ENCODE peak calls at places on chromosomes 6 and 20, in seven cellular contexts. One of them, this sample, is unnamed.

GRCh38 chr6:55397986-55398385 is 70.7 kb downstream of the GFRAL start:
- DNase-seq in esophagus muscularis mucosa: no peak
- DNase-seq in IMR-90: peak; percentile 86
- DNase-seq in heart right ventricle: no peak
- DNase-seq in nephron progenitor cell: no peak
- DNase-seq in progenitor cell of endocrine pancreas: no peak
- DNase-seq in activated naive CD8-positive, alpha-beta T cell treated with anti-CD3 and anti-CD28 coated beads, Interleukin-2, amount 50 U/mL, for 24 hours: no peak
- DNase-seq in this sample: no peak

GRCh38 chr6:44487002-44487401 is 99.5 kb downstream of the CDC5L start:
- DNase-seq in progenitor cell of endocrine pancreas: no peak
- DNase-seq in heart right ventricle: no peak
- DNase-seq in nephron progenitor cell: no peak
- DNase-seq in activated naive CD8-positive, alpha-beta T cell treated with anti-CD3 and anti-CD28 coated beads, Interleukin-2, amount 50 U/mL, for 24 hours: no peak
- DNase-seq in IMR-90: no peak
- DNase-seq in esophagus muscularis mucosa: no peak
- DNase-seq in this sample: no peak

GRCh38 chr6:35371494-35372262 is 29.3 kb downstream of the PPARD start:
- DNase-seq in activated naive CD8-positive, alpha-beta T cell treated with anti-CD3 and anti-CD28 coated beads, Interleukin-2, amount 50 U/mL, for 24 hours: no peak
- DNase-seq in progenitor cell of endocrine pancreas: no peak
- DNase-seq in IMR-90: no peak
- DNase-seq in nephron progenitor cell: no peak
- DNase-seq in heart right ventricle: no peak
- DNase-seq in esophagus muscularis mucosa: no peak
- DNase-seq in this sample: no peak

GRCh38 chr20:14633507-14633906 is 296.1 kb upstream of the FLRT3 start:
- DNase-seq in esophagus muscularis mucosa: no peak
- DNase-seq in nephron progenitor cell: no peak
- DNase-seq in heart right ventricle: no peak
- DNase-seq in activated naive CD8-positive, alpha-beta T cell treated with anti-CD3 and anti-CD28 coated beads, Interleukin-2, amount 50 U/mL, for 24 hours: no peak
- DNase-seq in progenitor cell of endocrine pancreas: no peak
- DNase-seq in IMR-90: no peak
- DNase-seq in this sample: no peak

GRCh38 chr20:53124075-53124532 is 151.9 kb downstream of the TSHZ2 start:
- DNase-seq in heart right ventricle: peak; percentile 7
- DNase-seq in activated naive CD8-positive, alpha-beta T cell treated with anti-CD3 and anti-CD28 coated beads, Interleukin-2, amount 50 U/mL, for 24 hours: no peak
- DNase-seq in nephron progenitor cell: no peak
- DNase-seq in esophagus muscularis mucosa: no peak
- DNase-seq in IMR-90: no peak
- DNase-seq in progenitor cell of endocrine pancreas: no peak
- DNase-seq in this sample: no peak

GRCh38 chr20:53524589-53525311 is 68.9 kb downstream of the ZNF217 start:
- DNase-seq in nephron progenitor cell: peak; percentile 19
- DNase-seq in activated naive CD8-positive, alpha-beta T cell treated with anti-CD3 and anti-CD28 coated beads, Interleukin-2, amount 50 U/mL, for 24 hours: no peak
- DNase-seq in esophagus muscularis mucosa: no peak
- DNase-seq in IMR-90: no peak
- DNase-seq in progenitor cell of endocrine pancreas: no peak
- DNase-seq in heart right ventricle: no peak
- DNase-seq in this sample: no peak

GRCh38 chr6:87881342-87881895 is 166.2 kb upstream of the SPACA1 start:
- DNase-seq in progenitor cell of endocrine pancreas: no peak
- DNase-seq in esophagus muscularis mucosa: no peak
- DNase-seq in nephron progenitor cell: no peak
- DNase-seq in activated naive CD8-positive, alpha-beta T cell treated with anti-CD3 and anti-CD28 coated beads, Interleukin-2, amount 50 U/mL, for 24 hours: no peak
- DNase-seq in heart right ventricle: no peak
- DNase-seq in IMR-90: no peak
- DNase-seq in this sample: no peak

GRCh38 chr20:15236812-15237211 is 899.4 kb upstream of the FLRT3 start:
- DNase-seq in IMR-90: peak; percentile 5
- DNase-seq in heart right ventricle: no peak
- DNase-seq in progenitor cell of endocrine pancreas: no peak
- DNase-seq in activated naive CD8-positive, alpha-beta T cell treated with anti-CD3 and anti-CD28 coated beads, Interleukin-2, amount 50 U/mL, for 24 hours: no peak
- DNase-seq in nephron progenitor cell: peak; percentile 26
- DNase-seq in esophagus muscularis mucosa: no peak
- DNase-seq in this sample: peak; percentile 79

GRCh38 chr6:12196326-12196936 is 93.7 kb upstream of the EDN1 start:
- DNase-seq in heart right ventricle: no peak
- DNase-seq in activated naive CD8-positive, alpha-beta T cell treated with anti-CD3 and anti-CD28 coated beads, Interleukin-2, amount 50 U/mL, for 24 hours: no peak
- DNase-seq in nephron progenitor cell: no peak
- DNase-seq in progenitor cell of endocrine pancreas: no peak
- DNase-seq in IMR-90: peak; percentile 83
- DNase-seq in esophagus muscularis mucosa: no peak
- DNase-seq in this sample: no peak